ENCODE peak calls at places on chromosomes 4 and X, in seven cellular contexts. L is neuronal stem cell, K is H9, F is mesendoderm, B is IMR-90, U is mesenchymal stem cell, O is trophoblast cell. I is an unnamed sample.

GRCh38 chr4:186297013-186297645 is 31.1 kb downstream of the F11 start:
- DNase-seq in B (peak; percentile 70), K (no peak), L (peak; percentile 59), O (no peak), U (peak; percentile 62), F (peak; percentile 67), I (no peak)

GRCh38 chr4:140286503-140286902 is 86.9 kb upstream of the SCOC start:
- DNase-seq in L (no peak), B (no peak), F (no peak), U (no peak), K (no peak), O (no peak), I (no peak)

GRCh38 chr4:137659431-137659830 is 127.1 kb upstream of the PCDH18 start:
- DNase-seq in K (no peak), O (no peak), B (peak; percentile 55), L (no peak), F (no peak), U (no peak), I (no peak)

GRCh38 chrX:69968956-69969355 is 80.8 kb downstream of the AWAT2 start:
- DNase-seq in K (no peak), B (no peak), L (no peak), F (no peak), O (no peak), U (no peak), I (no peak)

GRCh38 chr4:25938251-25939186 is 24.5 kb downstream of the SMIM20 start:
- DNase-seq in K (no peak), O (no peak), B (peak; percentile 77), L (no peak), U (peak; percentile 70), F (no peak), I (no peak)

GRCh38 chrX:152821145-152821765 is 9.3 kb downstream of the CETN2 start:
- DNase-seq in L (no peak), O (peak; percentile 7), K (peak; percentile 50), B (peak; percentile 32), F (peak; percentile 54), U (peak; percentile 28), I (peak; percentile 9)

GRCh38 chrX:107825698-107826285 is at the start of gene MID2:
- DNase-seq in U (peak; percentile 58), F (peak; percentile 77), B (no peak), O (peak; percentile 7), L (peak; percentile 4), K (peak; percentile 72), I (peak; percentile 58)

GRCh38 chr4:176125063-176125462 is 59.4 kb downstream of the WDR17 start:
- DNase-seq in U (peak; percentile 3), L (no peak), K (no peak), F (no peak), B (peak; percentile 35), O (peak; percentile 2), I (no peak)

GRCh38 chr4:130422255-130422654 is 1326.3 kb downstream of the C4orf33 start:
- DNase-seq in U (no peak), K (no peak), B (no peak), F (no peak), L (no peak), O (no peak), I (no peak)

GRCh38 chr4:178136736-178137345 is 694.6 kb upstream of the AGA start:
- DNase-seq in L (no peak), K (no peak), U (no peak), B (no peak), O (no peak), F (no peak), I (no peak)

GRCh38 chr4:34878961-34879360 is 1365.4 kb downstream of the ARAP2 start:
- DNase-seq in F (peak; percentile 18), K (peak; percentile 30), O (no peak), U (no peak), L (no peak), B (no peak), I (no peak)

GRCh38 chr4:128169245-128169644 is 108.1 kb downstream of the LARP1B start:
- DNase-seq in B (no peak), U (no peak), L (no peak), K (no peak), O (no peak), F (no peak), I (no peak)

GRCh38 chr4:38145741-38146140 is 185.5 kb downstream of the PTTG2 start:
- DNase-seq in K (no peak), F (no peak), B (peak; percentile 98), L (no peak), U (peak; percentile 99), O (peak; percentile 48), I (no peak)

GRCh38 chrX:113828470-113828869 is 755.4 kb upstream of the HTR2C start:
- DNase-seq in O (no peak), L (no peak), B (no peak), F (no peak), K (peak; percentile 42), U (no peak), I (no peak)

GRCh38 chr4:3016839-3017410 is 53.6 kb downstream of the GRK4 start:
- DNase-seq in U (no peak), O (no peak), B (no peak), L (no peak), K (no peak), F (no peak), I (no peak)

GRCh38 chr4:18869166-18869565 is 847.6 kb upstream of the LCORL start:
- DNase-seq in K (no peak), F (peak; percentile 15), L (no peak), O (no peak), U (no peak), B (no peak), I (no peak)

GRCh38 chr4:68369474-68369805 is 19.6 kb upstream of the YTHDC1 start:
- DNase-seq in B (no peak), K (no peak), O (peak; percentile 88), L (no peak), U (no peak), F (peak; percentile 74), I (no peak)

GRCh38 chr4:97994765-97995465 is 148.4 kb downstream of the STPG2 start:
- DNase-seq in U (no peak), O (no peak), L (no peak), B (no peak), K (no peak), F (no peak), I (no peak)

GRCh38 chrX:129934461-129934860 is 28.5 kb downstream of the UTP14A start:
- DNase-seq in F (no peak), B (no peak), U (no peak), K (no peak), L (no peak), O (no peak), I (no peak)

GRCh38 chrX:7444967-7445366 is 297.0 kb upstream of the PUDP start:
- DNase-seq in B (no peak), U (no peak), K (no peak), F (peak; percentile 28), O (no peak), L (no peak), I (no peak)

GRCh38 chrX:629230-630006 is 1.2 kb upstream of the SHOX start:
- DNase-seq in O (no peak), B (no peak), K (no peak), F (no peak), U (no peak), L (no peak), I (no peak)

GRCh38 chr4:16897351-16897750 is 1.1 kb downstream of the LDB2 start:
- DNase-seq in U (peak; percentile 43), L (no peak), B (peak; percentile 30), K (no peak), O (no peak), F (peak; percentile 58), I (no peak)

GRCh38 chr4:36399762-36400353 is 118.4 kb downstream of the DTHD1 start:
- DNase-seq in U (no peak), K (no peak), L (no peak), O (no peak), F (no peak), B (no peak), I (no peak)

GRCh38 chr4:15755321-15755750 is 22.8 kb upstream of the CD38 start:
- DNase-seq in U (peak; percentile 81), L (no peak), K (no peak), F (no peak), B (peak; percentile 69), O (no peak), I (no peak)

GRCh38 chrX:134388161-134389109 is 71.5 kb upstream of the HPRT1 start:
- DNase-seq in U (no peak), F (no peak), B (no peak), K (no peak), O (no peak), L (no peak), I (no peak)

GRCh38 chrX:16662402-16662801 is 12.4 kb downstream of the S100G start:
- DNase-seq in K (no peak), F (no peak), U (no peak), L (no peak), O (no peak), B (no peak), I (no peak)

GRCh38 chr4:113052379-113052951 is 3.0 kb downstream of the ANK2 start:
- DNase-seq in F (no peak), O (no peak), B (peak; percentile 11), L (no peak), K (no peak), U (peak; percentile 72), I (no peak)

GRCh38 chr4:158481811-158482210 is 39.9 kb upstream of the RXFP1 start:
- DNase-seq in O (no peak), K (no peak), F (no peak), L (no peak), B (no peak), U (no peak), I (no peak)

GRCh38 chr4:67535280-67535840 is 9.9 kb downstream of the CENPC start:
- DNase-seq in O (no peak), B (no peak), L (no peak), K (no peak), U (no peak), F (no peak), I (no peak)

GRCh38 chr4:128596844-128597243 is 212.7 kb upstream of the JADE1 start:
- DNase-seq in L (no peak), F (no peak), O (no peak), B (peak; percentile 46), K (no peak), U (peak; percentile 83), I (no peak)

GRCh38 chrX:149647505-149647904 is 15.9 kb upstream of the TMEM185A start:
- DNase-seq in U (no peak), O (no peak), F (no peak), L (no peak), B (no peak), K (no peak), I (no peak)
- H2AK5ac ChIP-seq in U (no peak overlapping the region), O (no peak overlapping the region), F (no peak overlapping the region), L (no peak overlapping the region), B (no peak overlapping the region), K (no peak overlapping the region), I (no peak overlapping the region)

GRCh38 chrX:49760288-49760885 is 64.6 kb upstream of the PAGE1 start:
- DNase-seq in K (no peak), U (no peak), O (no peak), L (no peak), F (no peak), B (no peak), I (no peak)
- H2AK5ac ChIP-seq in K (no peak overlapping the region), U (no peak overlapping the region), O (no peak overlapping the region), L (no peak overlapping the region), F (no peak overlapping the region), B (no peak overlapping the region), I (no peak overlapping the region)

GRCh38 chr4:48526403-48526802 is 36.4 kb downstream of the ZAR1 start:
- DNase-seq in U (no peak), O (no peak), L (no peak), B (no peak), F (no peak), K (no peak), I (no peak)
- H2AK5ac ChIP-seq in U (no peak overlapping the region), O (no peak overlapping the region), L (no peak overlapping the region), B (no peak overlapping the region), F (no peak overlapping the region), K (no peak overlapping the region), I (no peak overlapping the region)

GRCh38 chrX:10484683-10485247 is 135.6 kb downstream of the MID1 start:
- DNase-seq in U (no peak), L (no peak), B (peak; percentile 23), K (no peak), F (no peak), O (no peak), I (no peak)
- H2AK5ac ChIP-seq in U (peak overlapping the region; percentile 42), L (no peak overlapping the region), B (no peak overlapping the region), K (no peak overlapping the region), F (no peak overlapping the region), O (no peak overlapping the region), I (no peak overlapping the region)

I was measured in H1.